ENCODE peak calls at places on chromosomes 1 and 21, in ten cellular contexts. Z is upper lobe of right lung, X is heart left ventricle, W is lower lobe of right lung, A is pancreas, J is neuronal stem cell, E is uterus, P is Panc1, I is MM.1S, Y is gastrocnemius medialis. Q is an unnamed sample. For H3K4me1, the result is how much of the 10 kb centered on the place peaks cover.

GRCh38 chr1:180912211-180912800 is 391 bp upstream of the KIAA1614 start:
- DNase-seq in Z (peak), X (no peak), W (no peak), A (no peak), J (peak), E (peak), P (no peak), I (no peak), Y (no peak), Q (peak)

GRCh38 chr1:214727274-214727673 is 124.3 kb downstream of the CENPF start:
- DNase-seq in Z (no peak), X (no peak), W (no peak), A (no peak), J (no peak), E (no peak), P (no peak), I (no peak), Y (no peak), Q (no peak)

GRCh38 chr1:86753700-86754099 is 49.3 kb downstream of the SH3GLB1 start:
- DNase-seq in Z (no peak), X (no peak), W (no peak), A (no peak), J (no peak), E (no peak), P (no peak), I (peak), Y (no peak), Q (no peak)

GRCh38 chr21:28752131-28752530 is 240.5 kb downstream of the LTN1 start:
- DNase-seq in Z (no peak), X (no peak), W (no peak), A (no peak), J (no peak), E (no peak), P (no peak), I (no peak), Y (no peak), Q (no peak)

GRCh38 chr1:32413507-32414185 is 19.4 kb upstream of the BSDC1 start:
- DNase-seq in Z (no peak), X (peak), W (peak), A (no peak), J (peak), E (peak), P (no peak), I (peak), Y (peak), Q (peak)

GRCh38 chr1:246836169-246836568 is 95.6 kb downstream of the AHCTF1 start:
- DNase-seq in Z (no peak), X (no peak), W (no peak), A (no peak), J (no peak), E (no peak), P (no peak), I (no peak), Y (no peak), Q (no peak)

GRCh38 chr1:26597629-26598039 is 68.1 kb downstream of the RPS6KA1 start:
- DNase-seq in Z (no peak), X (no peak), W (no peak), A (no peak), J (no peak), E (no peak), P (peak), I (peak), Y (no peak), Q (no peak)

GRCh38 chr1:26284597-26285351 is 4.9 kb downstream of the SH3BGRL3 start:
- DNase-seq in Z (peak), X (peak), W (peak), A (no peak), J (no peak), E (peak), P (peak), I (no peak), Y (peak), Q (peak)

GRCh38 chr1:181556606-181557005 is 73.3 kb downstream of the CACNA1E start:
- DNase-seq in Z (no peak), X (no peak), W (no peak), A (no peak), J (no peak), E (no peak), P (no peak), I (no peak), Y (no peak), Q (no peak)

GRCh38 chr1:2480986-2481364 is 4.9 kb downstream of the PLCH2 start:
- DNase-seq in Z (no peak), X (no peak), W (no peak), A (no peak), J (no peak), E (no peak), P (no peak), I (no peak), Y (no peak), Q (no peak)

GRCh38 chr1:234322979-234323378 is 50.3 kb upstream of the COA6 start:
- DNase-seq in Z (peak), X (no peak), W (peak), A (no peak), J (peak), E (no peak), P (no peak), I (peak), Y (no peak), Q (no peak)

GRCh38 chr1:152348447-152348846 is 11.4 kb downstream of the FLG2 start:
- DNase-seq in Z (no peak), X (no peak), W (no peak), A (no peak), J (no peak), E (no peak), P (no peak), I (peak), Y (no peak), Q (no peak)

GRCh38 chr1:28046716-28047115 is 41.7 kb downstream of the EYA3 start:
- DNase-seq in Z (no peak), X (no peak), W (no peak), A (no peak), J (no peak), E (no peak), P (no peak), I (no peak), Y (no peak), Q (no peak)

GRCh38 chr1:11383553-11384169 is 95.3 kb upstream of the DISP3 start:
- DNase-seq in Z (no peak), X (no peak), W (no peak), A (no peak), J (no peak), E (no peak), P (no peak), I (no peak), Y (no peak), Q (no peak)

GRCh38 chr1:174217787-174218574 is 58.7 kb downstream of the RABGAP1L start:
- DNase-seq in Z (no peak), X (no peak), W (no peak), A (no peak), J (peak), E (no peak), P (peak), I (peak), Y (no peak), Q (no peak)

GRCh38 chr1:185352067-185352466 is 35.0 kb upstream of the IVNS1ABP start:
- DNase-seq in Z (no peak), X (no peak), W (no peak), A (no peak), J (no peak), E (no peak), P (no peak), I (no peak), Y (no peak), Q (no peak)

GRCh38 chr1:23208527-23208926 is 8.8 kb downstream of the HTR1D start:
- DNase-seq in Z (no peak), X (no peak), W (no peak), A (no peak), J (no peak), E (no peak), P (no peak), I (no peak), Y (no peak), Q (no peak)

GRCh38 chr1:91091812-91092211 is 70.0 kb upstream of the ZNF644 start:
- DNase-seq in Z (no peak), X (peak), W (no peak), A (no peak), J (no peak), E (no peak), P (no peak), I (no peak), Y (no peak), Q (no peak)

GRCh38 chr1:203512830-203513578 is 19.1 kb downstream of the OPTC start:
- DNase-seq in Z (no peak), X (peak), W (no peak), A (no peak), J (no peak), E (peak), P (peak), I (no peak), Y (peak), Q (peak)

GRCh38 chr1:109821221-109821669 is 57.5 kb upstream of the EPS8L3 start:
- DNase-seq in Z (peak), X (no peak), W (peak), A (no peak), J (no peak), E (peak), P (no peak), I (no peak), Y (peak), Q (peak)

GRCh38 chr1:67575861-67576260 is 109.1 kb upstream of the GADD45A start:
- DNase-seq in Z (no peak), X (no peak), W (no peak), A (no peak), J (no peak), E (no peak), P (no peak), I (no peak), Y (no peak), Q (no peak)

GRCh38 chr1:47624531-47624930 is 186.7 kb downstream of the FOXD2 start:
- DNase-seq in Z (no peak), X (no peak), W (no peak), A (no peak), J (no peak), E (no peak), P (no peak), I (no peak), Y (no peak), Q (peak)

GRCh38 chr1:109570414-109570813 is 22.0 kb downstream of the GNAI3 start:
- DNase-seq in Z (no peak), X (no peak), W (no peak), A (no peak), J (no peak), E (no peak), P (no peak), I (no peak), Y (no peak), Q (no peak)

GRCh38 chr1:110119843-110120242 is 7.6 kb downstream of the UBL4B start:
- DNase-seq in Z (no peak), X (no peak), W (no peak), A (peak), J (no peak), E (no peak), P (no peak), I (no peak), Y (no peak), Q (no peak)

GRCh38 chr1:73770109-73770905 is 427.7 kb downstream of the LRRIQ3 start:
- DNase-seq in Z (peak), X (no peak), W (no peak), A (peak), J (no peak), E (no peak), P (no peak), I (no peak), Y (no peak), Q (no peak)

GRCh38 chr1:118337346-118337745 is 152.3 kb upstream of the SPAG17 start:
- DNase-seq in Z (no peak), X (no peak), W (no peak), A (no peak), J (no peak), E (no peak), P (no peak), I (no peak), Y (no peak), Q (no peak)

GRCh38 chr1:12604986-12605385 is 13.0 kb downstream of the DHRS3 start:
- DNase-seq in Z (no peak), X (no peak), W (no peak), A (no peak), J (no peak), E (no peak), P (no peak), I (no peak), Y (no peak), Q (no peak)
- H3K4me1 ChIP-seq in Z (half or more), X (under half), W (half or more), A (under half), J (under half), E (under half), P (half or more), I (under half), Y (half or more), Q (under half)

DNA sequence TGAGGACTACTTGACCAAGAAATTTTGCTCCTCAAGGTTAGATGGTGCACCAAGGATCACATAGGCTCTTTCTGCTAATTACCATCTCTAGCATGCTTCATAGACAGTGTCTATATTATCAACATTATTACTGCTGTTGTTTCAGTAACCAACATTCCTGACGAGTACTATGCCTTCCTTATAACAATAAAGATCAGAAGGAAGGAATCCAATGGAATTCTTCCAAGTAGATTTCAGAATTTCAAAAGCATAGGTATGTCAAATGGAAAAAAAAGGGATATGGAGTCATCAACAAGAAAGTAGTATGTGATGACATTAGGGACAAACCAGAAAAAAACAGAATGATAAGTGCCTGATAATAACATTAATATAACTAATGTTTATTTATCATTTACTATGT is 39.6 kb upstream of the LPGAT1 start:
- DNase-seq in Z (no peak), X (no peak), W (no peak), A (no peak), J (no peak), E (no peak), P (no peak), I (no peak), Y (no peak), Q (no peak)
- H3K4me1 ChIP-seq in Z (under half), X (under half), W (under half), A (under half), J (under half), E (under half), P (under half), I (under half), Y (under half), Q (under half)

GRCh38 chr1:169568497-169568896 is 17.8 kb downstream of the F5 start:
- DNase-seq in Z (no peak), X (no peak), W (no peak), A (no peak), J (no peak), E (no peak), P (no peak), I (no peak), Y (no peak), Q (no peak)
- H3K4me1 ChIP-seq in Z (under half), X (under half), W (under half), A (under half), J (under half), E (under half), P (under half), I (under half), Y (under half), Q (under half)

DNA sequence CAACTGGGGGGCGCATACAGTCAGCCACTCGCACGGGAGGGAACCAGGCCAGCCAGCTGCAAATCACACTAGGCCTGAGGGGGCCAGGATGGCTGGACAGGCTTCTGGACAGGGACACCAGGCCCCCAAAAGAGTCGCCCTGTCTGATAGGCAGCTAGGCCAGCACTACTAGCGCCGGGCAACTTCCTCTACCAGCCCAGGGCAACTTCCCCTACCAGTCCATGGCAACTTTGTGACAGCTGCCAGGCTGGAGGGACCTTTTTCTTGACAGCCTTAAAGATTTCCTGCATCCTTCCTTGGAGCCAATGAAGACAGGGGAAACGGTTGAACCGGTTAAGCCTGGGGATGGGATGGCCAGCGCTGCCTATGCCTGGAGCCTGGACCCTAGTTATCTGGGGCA is 5.1 kb downstream of the IFFO2 start:
- DNase-seq in Z (no peak), X (no peak), W (peak), A (no peak), J (no peak), E (no peak), P (no peak), I (no peak), Y (no peak), Q (no peak)
- H3K4me1 ChIP-seq in Z (half or more), X (under half), W (half or more), A (under half), J (under half), E (under half), P (half or more), I (under half), Y (half or more), Q (half or more)

DNA sequence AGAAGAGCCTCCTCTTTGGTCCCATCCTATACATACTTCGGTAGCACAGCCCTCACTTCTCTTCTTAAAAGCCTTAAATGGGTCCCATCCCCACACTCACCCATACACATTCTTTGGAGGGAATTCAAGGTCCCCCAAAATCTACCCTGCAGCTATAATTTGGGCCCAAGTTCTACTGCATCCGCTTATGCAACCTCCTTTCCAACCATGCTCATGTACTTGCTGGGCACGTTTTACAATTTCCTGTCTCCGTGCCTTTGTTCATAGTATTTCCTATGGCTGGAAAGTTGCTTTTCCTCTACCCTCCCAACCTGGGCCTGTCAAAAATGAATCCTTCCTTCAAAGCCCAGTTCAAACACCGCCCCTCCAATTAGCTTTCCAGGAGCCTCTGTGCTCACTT is 99.7 kb downstream of the SLC45A1 start:
- DNase-seq in Z (no peak), X (no peak), W (no peak), A (no peak), J (no peak), E (no peak), P (no peak), I (no peak), Y (no peak), Q (no peak)
- H3K4me1 ChIP-seq in Z (half or more), X (under half), W (half or more), A (half or more), J (under half), E (under half), P (half or more), I (under half), Y (half or more), Q (half or more)